ENCODE peak calls at places on chromosomes 5 and 9, in five cellular contexts. F is adipocyte, M is posterior cingulate gyrus, R is progenitor cell of endocrine pancreas, Q is ecto neural progenitor cell. O is an unnamed sample.
A peak's percentile ranks its signal among the peaks of the same experiment; 100 is the strongest.

GRCh38 chr9:128160603-128160987 is 530 bp downstream of the BBLN start:
- DNase-seq in R (no peak), Q (peak; percentile 54), F (peak; percentile 57), M (no peak), O (no peak)

GRCh38 chr5:57494104-57495098 is 11.8 kb upstream of the ACTBL2 start:
- DNase-seq in R (no peak), F (peak; percentile 98), M (peak; percentile 51), Q (no peak), O (peak; percentile 35)

GRCh38 chr9:13351768-13352386 is 72.4 kb upstream of the MPDZ start:
- DNase-seq in M (no peak), Q (no peak), R (no peak), F (peak; percentile 87), O (peak; percentile 3)

GRCh38 chr5:149215478-149216042 is 56.1 kb upstream of the AFAP1L1 start:
- DNase-seq in R (no peak), M (no peak), Q (no peak), F (no peak), O (no peak)

GRCh38 chr9:134870311-134870694 is 10.3 kb upstream of the FCN2 start:
- DNase-seq in F (no peak), Q (no peak), R (no peak), M (peak; percentile 61), O (no peak)

GRCh38 chr5:171867786-171868185 is 82.2 kb downstream of the SMIM23 start:
- DNase-seq in F (peak; percentile 55), R (no peak), M (no peak), Q (no peak), O (no peak)

GRCh38 chr5:137498736-137499505 is at the start of gene SPOCK1:
- DNase-seq in M (peak; percentile 97), F (peak; percentile 95), R (peak; percentile 78), Q (peak; percentile 88), O (peak; percentile 97)

GRCh38 chr9:136572003-136572595 is 26.3 kb upstream of the NOTCH1 start:
- DNase-seq in Q (peak; percentile 94), R (no peak), M (no peak), F (peak; percentile 52), O (peak; percentile 70)

GRCh38 chr9:37995348-37995737 is 73.7 kb downstream of the SHB start:
- DNase-seq in Q (no peak), F (no peak), M (no peak), R (no peak), O (no peak)

GRCh38 chr5:107567901-107568671 is 102.7 kb downstream of the EFNA5 start:
- DNase-seq in M (no peak), R (no peak), F (no peak), Q (no peak), O (no peak)

GRCh38 chr9:127921592-127922120 is 4.8 kb upstream of the ST6GALNAC4 start:
- DNase-seq in Q (peak; percentile 86), R (peak; percentile 56), M (peak; percentile 96), F (peak; percentile 85), O (peak; percentile 75)

GRCh38 chr5:132752581-132753125 is 5.4 kb downstream of the CCNI2 start:
- DNase-seq in Q (no peak), F (no peak), R (no peak), M (no peak), O (no peak)

GRCh38 chr5:6291961-6292360 is 86.4 kb downstream of the MED10 start:
- DNase-seq in R (no peak), F (no peak), Q (no peak), M (no peak), O (no peak)

GRCh38 chr9:135563039-135563476 is 1.5 kb downstream of the PAEP start:
- DNase-seq in Q (peak; percentile 36), F (no peak), M (no peak), R (no peak), O (no peak)

GRCh38 chr5:50786073-50786472 is 119.6 kb downstream of the PARP8 start:
- DNase-seq in M (no peak), R (no peak), Q (no peak), F (no peak), O (no peak)

GRCh38 chr5:151078490-151079262 is 2.2 kb downstream of the TNIP1 start:
- DNase-seq in M (no peak), R (no peak), F (no peak), Q (no peak), O (no peak)

GRCh38 chr5:93053825-93054224 is 527.2 kb downstream of the NR2F1-AS1 start:
- DNase-seq in Q (no peak), M (no peak), R (no peak), F (peak; percentile 70), O (no peak)

GRCh38 chr9:92983984-92984589 is 36.8 kb downstream of the FGD3 start:
- DNase-seq in Q (no peak), M (no peak), R (no peak), F (no peak), O (no peak)

GRCh38 chr9:98533132-98533531 is 175.6 kb downstream of the GABBR2 start:
- DNase-seq in F (no peak), Q (no peak), R (no peak), M (no peak), O (no peak)

GRCh38 chr5:80569961-80570786 is at the start of gene ANKRD34B:
- DNase-seq in M (no peak), Q (peak; percentile 74), R (peak; percentile 17), F (peak; percentile 26), O (peak; percentile 83)